ENCODE peak calls at places on chromosomes 3 and 15, in eight cellular contexts. F, X, P, M, I, Z, R and A are unnamed samples.

GRCh38 chr15:78420766-78421165 is 17.2 kb upstream of the IREB2 start:
- DNase-seq in F (no peak), X (no peak), P (no peak), M (no peak), I (no peak), Z (no peak), R (no peak), A (no peak)

GRCh38 chr3:160400631-160401150 is 1.2 kb downstream of the SMC4 start:
- DNase-seq in F (no peak), X (peak; percentile 57), P (no peak), M (no peak), I (no peak), Z (peak; percentile 27), R (no peak), A (no peak)

GRCh38 chr15:75620776-75621536 is 4.6 kb downstream of the SNUPN start:
- DNase-seq in F (peak; percentile 80), X (peak; percentile 72), P (no peak), M (peak; percentile 94), I (peak; percentile 86), Z (peak; percentile 54), R (peak; percentile 64), A (peak; percentile 94)

GRCh38 chr3:8311321-8311720 is 190.3 kb upstream of the LMCD1 start:
- DNase-seq in F (no peak), X (no peak), P (no peak), M (no peak), I (no peak), Z (no peak), R (no peak), A (no peak)

GRCh38 chr15:39135989-39136388 is 444.9 kb upstream of the THBS1 start:
- DNase-seq in F (no peak), X (no peak), P (no peak), M (peak; percentile 82), I (no peak), Z (no peak), R (peak; percentile 42), A (no peak)

GRCh38 chr3:155701882-155702465 is 42.9 kb downstream of the PLCH1 start:
- DNase-seq in F (no peak), X (no peak), P (peak; percentile 31), M (peak; percentile 70), I (no peak), Z (no peak), R (peak; percentile 52), A (no peak)

GRCh38 chr15:50418041-50418583 is 6.1 kb upstream of the USP8 start:
- DNase-seq in F (no peak), X (no peak), P (no peak), M (no peak), I (no peak), Z (no peak), R (no peak), A (no peak)

GRCh38 chr3:59979542-59979941 is 929.7 kb upstream of the CFAP20DC start:
- DNase-seq in F (no peak), X (no peak), P (no peak), M (no peak), I (no peak), Z (no peak), R (no peak), A (no peak)

GRCh38 chr3:143951351-143951971 is 20.2 kb upstream of the DIPK2A start:
- DNase-seq in F (no peak), X (peak; percentile 49), P (peak; percentile 18), M (peak; percentile 53), I (peak; percentile 30), Z (no peak), R (peak; percentile 16), A (no peak)

GRCh38 chr3:64890466-64890865 is 202.7 kb upstream of the ADAMTS9 start:
- DNase-seq in F (no peak), X (no peak), P (no peak), M (no peak), I (no peak), Z (no peak), R (no peak), A (no peak)

GRCh38 chr15:20340931-20341661 is 200.5 kb downstream of the GOLGA6L6 start:
- DNase-seq in F (no peak), X (peak; percentile 79), P (no peak), M (peak; percentile 33), I (peak; percentile 64), Z (no peak), R (no peak), A (peak; percentile 87)

GRCh38 chr3:17686613-17687012 is 55.8 kb downstream of the TBC1D5 start:
- DNase-seq in F (no peak), X (no peak), P (no peak), M (no peak), I (no peak), Z (no peak), R (no peak), A (no peak)

GRCh38 chr3:134314588-134315285 is 59.5 kb downstream of the AMOTL2 start:
- DNase-seq in F (no peak), X (no peak), P (no peak), M (no peak), I (no peak), Z (no peak), R (no peak), A (no peak)

GRCh38 chr3:158106773-158107461 is 697 bp upstream of the SHOX2 start:
- DNase-seq in F (no peak), X (no peak), P (no peak), M (no peak), I (no peak), Z (no peak), R (no peak), A (no peak)

GRCh38 chr3:65955792-65956477 is 82.8 kb downstream of the MAGI1 start:
- DNase-seq in F (no peak), X (no peak), P (no peak), M (peak; percentile 60), I (no peak), Z (no peak), R (no peak), A (no peak)

GRCh38 chr3:89762360-89762759 is 654.9 kb downstream of the EPHA3 start:
- DNase-seq in F (no peak), X (no peak), P (no peak), M (no peak), I (no peak), Z (no peak), R (no peak), A (no peak)

GRCh38 chr3:126284258-126284904 is 72.8 kb downstream of the KLF15 start:
- DNase-seq in F (no peak), X (no peak), P (no peak), M (peak; percentile 16), I (no peak), Z (no peak), R (no peak), A (peak; percentile 25)

GRCh38 chr3:47407896-47408838 is 27.3 kb downstream of the PTPN23 start:
- DNase-seq in F (no peak), X (no peak), P (no peak), M (no peak), I (no peak), Z (no peak), R (no peak), A (no peak)

GRCh38 chr15:70320077-70320830 is 222.5 kb upstream of the TLE3 start:
- DNase-seq in F (no peak), X (no peak), P (no peak), M (peak; percentile 22), I (no peak), Z (no peak), R (no peak), A (no peak)
- H3K4me3 ChIP-seq in F (no peak overlapping the region), X (no peak overlapping the region), P (no peak overlapping the region), M (no peak overlapping the region), I (no peak overlapping the region), Z (no peak overlapping the region), R (no peak overlapping the region), A (no peak overlapping the region)

GRCh38 chr15:63210151-63211051 is 21.0 kb downstream of the RAB8B start:
- DNase-seq in F (no peak), X (no peak), P (no peak), M (peak; percentile 77), I (no peak), Z (no peak), R (no peak), A (no peak)
- H3K4me3 ChIP-seq in F (no peak overlapping the region), X (no peak overlapping the region), P (no peak overlapping the region), M (no peak overlapping the region), I (no peak overlapping the region), Z (no peak overlapping the region), R (no peak overlapping the region), A (no peak overlapping the region)

GRCh38 chr3:33372218-33373081 is 67.8 kb downstream of the UBP1 start:
- DNase-seq in F (no peak), X (peak; percentile 80), P (peak; percentile 41), M (peak; percentile 64), I (peak; percentile 48), Z (peak; percentile 45), R (peak; percentile 40), A (no peak)
- H3K4me3 ChIP-seq in F (no peak overlapping the region), X (no peak overlapping the region), P (no peak overlapping the region), M (no peak overlapping the region), I (no peak overlapping the region), Z (no peak overlapping the region), R (no peak overlapping the region), A (no peak overlapping the region)

DNA sequence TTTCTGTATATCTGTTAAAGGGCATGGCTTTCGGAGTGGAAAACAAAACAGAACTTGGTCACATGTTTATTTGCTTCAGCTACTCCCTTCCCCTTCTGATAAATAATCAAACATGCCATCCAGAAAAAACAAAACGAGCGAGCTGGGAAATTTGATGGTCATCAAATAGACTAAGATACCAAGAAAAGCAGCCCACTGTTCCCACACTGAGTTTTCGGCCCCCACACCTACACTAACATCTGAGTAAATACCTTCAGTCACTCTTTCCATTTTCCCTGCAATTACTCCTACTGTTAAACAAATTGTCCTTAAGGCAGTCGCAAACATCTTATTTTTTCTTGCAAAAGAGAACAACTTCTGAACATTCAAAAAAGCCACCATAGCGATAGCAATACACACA is 454.6 kb downstream of the FOXP1 start:
- DNase-seq in F (no peak), X (no peak), P (no peak), M (no peak), I (no peak), Z (no peak), R (no peak), A (no peak)
- H3K4me3 ChIP-seq in F (peak overlapping the region; percentile 30), X (peak overlapping the region; percentile 55), P (no peak overlapping the region), M (peak overlapping the region; percentile 70), I (peak overlapping the region; percentile 50), Z (peak overlapping the region; percentile 39), R (peak overlapping the region; percentile 52), A (peak overlapping the region; percentile 62)

DNA sequence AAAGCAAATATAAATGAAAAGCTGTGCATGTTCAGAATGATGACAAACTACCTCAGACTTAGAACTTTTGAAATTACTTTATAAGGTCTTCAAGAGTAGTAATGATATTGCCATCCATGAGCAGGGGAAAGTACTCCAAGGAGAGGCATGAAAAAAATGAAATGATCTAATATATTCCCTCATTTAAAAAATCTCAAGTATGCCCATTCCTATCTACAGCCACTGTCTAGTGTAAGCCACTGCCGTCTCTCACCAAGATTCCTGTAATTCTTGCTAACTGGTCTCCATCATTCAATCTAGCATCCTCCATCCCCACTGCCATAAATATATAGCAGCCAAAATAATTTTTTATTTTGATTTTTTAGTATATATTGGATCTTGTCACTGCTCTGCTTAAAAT is 258.8 kb downstream of the PLOD2 start:
- DNase-seq in F (no peak), X (no peak), P (no peak), M (no peak), I (no peak), Z (no peak), R (no peak), A (no peak)
- H3K4me3 ChIP-seq in F (no peak overlapping the region), X (no peak overlapping the region), P (no peak overlapping the region), M (no peak overlapping the region), I (no peak overlapping the region), Z (no peak overlapping the region), R (no peak overlapping the region), A (no peak overlapping the region)